ENCODE peak calls at places on chromosomes 1 and 21, in eight cellular contexts. One of them, this sample, is unnamed.

GRCh38 chr1:245404527-245404926 is 249.7 kb downstream of the KIF26B start:
- DNase-seq in aorta: no peak
- DNase-seq in left lung: no peak
- DNase-seq in heart left ventricle: no peak
- DNase-seq in A673: no peak
- DNase-seq in CD4-positive, alpha-beta T cell: no peak
- DNase-seq in fibroblast of lung: no peak
- DNase-seq in body of pancreas: no peak
- DNase-seq in this sample: no peak

GRCh38 chr1:40030528-40031135 is 9.9 kb upstream of the CAP1 start:
- DNase-seq in aorta: no peak
- DNase-seq in left lung: no peak
- DNase-seq in heart left ventricle: no peak
- DNase-seq in A673: no peak
- DNase-seq in CD4-positive, alpha-beta T cell: no peak
- DNase-seq in fibroblast of lung: peak; percentile 63
- DNase-seq in body of pancreas: no peak
- DNase-seq in this sample: no peak

GRCh38 chr1:205925730-205926129 is 17.5 kb downstream of the SLC26A9 start:
- DNase-seq in aorta: no peak
- DNase-seq in left lung: no peak
- DNase-seq in heart left ventricle: no peak
- DNase-seq in A673: peak; percentile 70
- DNase-seq in CD4-positive, alpha-beta T cell: no peak
- DNase-seq in fibroblast of lung: peak; percentile 69
- DNase-seq in body of pancreas: no peak
- DNase-seq in this sample: no peak

GRCh38 chr1:85200367-85200869 is 398 bp downstream of the SYDE2 start:
- DNase-seq in aorta: peak; percentile 51
- DNase-seq in left lung: peak; percentile 65
- DNase-seq in heart left ventricle: peak; percentile 36
- DNase-seq in A673: peak; percentile 64
- DNase-seq in CD4-positive, alpha-beta T cell: peak; percentile 7
- DNase-seq in fibroblast of lung: no peak
- DNase-seq in body of pancreas: no peak
- DNase-seq in this sample: no peak

GRCh38 chr1:181969902-181970301 is 91.6 kb downstream of the ZNF648 start:
- DNase-seq in aorta: no peak
- DNase-seq in left lung: no peak
- DNase-seq in heart left ventricle: no peak
- DNase-seq in A673: no peak
- DNase-seq in CD4-positive, alpha-beta T cell: no peak
- DNase-seq in fibroblast of lung: no peak
- DNase-seq in body of pancreas: no peak
- DNase-seq in this sample: no peak

GRCh38 chr1:89908294-89908992 is 86.5 kb upstream of the ZNF326 start:
- DNase-seq in aorta: no peak
- DNase-seq in left lung: no peak
- DNase-seq in heart left ventricle: no peak
- DNase-seq in A673: no peak
- DNase-seq in CD4-positive, alpha-beta T cell: no peak
- DNase-seq in fibroblast of lung: no peak
- DNase-seq in body of pancreas: no peak
- DNase-seq in this sample: no peak

GRCh38 chr1:229839800-229840199 is 213.8 kb downstream of the URB2 start:
- DNase-seq in aorta: no peak
- DNase-seq in left lung: no peak
- DNase-seq in heart left ventricle: no peak
- DNase-seq in A673: no peak
- DNase-seq in CD4-positive, alpha-beta T cell: no peak
- DNase-seq in fibroblast of lung: no peak
- DNase-seq in body of pancreas: no peak
- DNase-seq in this sample: no peak

GRCh38 chr1:155007253-155007828 is 4.7 kb downstream of the ZBTB7B start:
- DNase-seq in aorta: no peak
- DNase-seq in left lung: peak; percentile 84
- DNase-seq in heart left ventricle: peak; percentile 88
- DNase-seq in A673: no peak
- DNase-seq in CD4-positive, alpha-beta T cell: no peak
- DNase-seq in fibroblast of lung: no peak
- DNase-seq in body of pancreas: peak; percentile 74
- DNase-seq in this sample: no peak

GRCh38 chr1:164588388-164589341 is 29.7 kb downstream of the PBX1 start:
- DNase-seq in aorta: peak; percentile 90
- DNase-seq in left lung: no peak
- DNase-seq in heart left ventricle: peak; percentile 75
- DNase-seq in A673: peak; percentile 67
- DNase-seq in CD4-positive, alpha-beta T cell: no peak
- DNase-seq in fibroblast of lung: peak; percentile 94
- DNase-seq in body of pancreas: peak; percentile 41
- DNase-seq in this sample: no peak

GRCh38 chr1:224736619-224737352 is 120.7 kb downstream of the CNIH3 start:
- DNase-seq in aorta: no peak
- DNase-seq in left lung: no peak
- DNase-seq in heart left ventricle: peak; percentile 63
- DNase-seq in A673: peak; percentile 12
- DNase-seq in CD4-positive, alpha-beta T cell: no peak
- DNase-seq in fibroblast of lung: peak; percentile 75
- DNase-seq in body of pancreas: peak; percentile 11
- DNase-seq in this sample: no peak

GRCh38 chr1:19209439-19209989 is 552 bp downstream of the UBR4 start:
- DNase-seq in aorta: no peak
- DNase-seq in left lung: no peak
- DNase-seq in heart left ventricle: peak; percentile 37
- DNase-seq in A673: peak; percentile 37
- DNase-seq in CD4-positive, alpha-beta T cell: no peak
- DNase-seq in fibroblast of lung: peak; percentile 62
- DNase-seq in body of pancreas: peak; percentile 37
- DNase-seq in this sample: peak; percentile 45

GRCh38 chr1:3548156-3548893 is 63.0 kb downstream of the MEGF6 start:
- DNase-seq in aorta: peak; percentile 81
- DNase-seq in left lung: no peak
- DNase-seq in heart left ventricle: no peak
- DNase-seq in A673: no peak
- DNase-seq in CD4-positive, alpha-beta T cell: no peak
- DNase-seq in fibroblast of lung: peak; percentile 12
- DNase-seq in body of pancreas: peak; percentile 40
- DNase-seq in this sample: no peak

GRCh38 chr1:213956295-213956770 is 31.4 kb upstream of the PROX1 start:
- DNase-seq in aorta: no peak
- DNase-seq in left lung: no peak
- DNase-seq in heart left ventricle: no peak
- DNase-seq in A673: no peak
- DNase-seq in CD4-positive, alpha-beta T cell: no peak
- DNase-seq in fibroblast of lung: no peak
- DNase-seq in body of pancreas: peak; percentile 43
- DNase-seq in this sample: no peak

GRCh38 chr21:41926068-41926806 is 27.6 kb downstream of the C2CD2 start:
- DNase-seq in aorta: no peak
- DNase-seq in left lung: no peak
- DNase-seq in heart left ventricle: no peak
- DNase-seq in A673: peak; percentile 44
- DNase-seq in CD4-positive, alpha-beta T cell: peak; percentile 9
- DNase-seq in fibroblast of lung: peak; percentile 78
- DNase-seq in body of pancreas: peak; percentile 69
- DNase-seq in this sample: peak; percentile 26

GRCh38 chr21:41927727-41928409 is 25.9 kb downstream of the C2CD2 start:
- DNase-seq in aorta: no peak
- DNase-seq in left lung: peak; percentile 67
- DNase-seq in heart left ventricle: no peak
- DNase-seq in A673: no peak
- DNase-seq in CD4-positive, alpha-beta T cell: no peak
- DNase-seq in fibroblast of lung: no peak
- DNase-seq in body of pancreas: peak; percentile 33
- DNase-seq in this sample: no peak

GRCh38 chr21:41928621-41929220 is 25.1 kb downstream of the C2CD2 start:
- DNase-seq in aorta: no peak
- DNase-seq in left lung: no peak
- DNase-seq in heart left ventricle: no peak
- DNase-seq in A673: no peak
- DNase-seq in CD4-positive, alpha-beta T cell: no peak
- DNase-seq in fibroblast of lung: no peak
- DNase-seq in body of pancreas: peak; percentile 21
- DNase-seq in this sample: no peak

GRCh38 chr21:41924355-41924754 is 29.5 kb downstream of the C2CD2 start:
- DNase-seq in aorta: no peak
- DNase-seq in left lung: no peak
- DNase-seq in heart left ventricle: no peak
- DNase-seq in A673: no peak
- DNase-seq in CD4-positive, alpha-beta T cell: no peak
- DNase-seq in fibroblast of lung: peak; percentile 45
- DNase-seq in body of pancreas: no peak
- DNase-seq in this sample: no peak

GRCh38 chr21:41926807-41927171 is 27.0 kb downstream of the C2CD2 start:
- DNase-seq in aorta: no peak
- DNase-seq in left lung: no peak
- DNase-seq in heart left ventricle: no peak
- DNase-seq in A673: no peak
- DNase-seq in CD4-positive, alpha-beta T cell: no peak
- DNase-seq in fibroblast of lung: no peak
- DNase-seq in body of pancreas: no peak
- DNase-seq in this sample: no peak
- H3K27ac ChIP-seq in aorta: no peak overlapping the region
- H3K27ac ChIP-seq in left lung: peak overlapping the region; percentile 81
- H3K27ac ChIP-seq in heart left ventricle: peak overlapping the region; percentile 92
- H3K27ac ChIP-seq in A673: peak overlapping the region; percentile 40
- H3K27ac ChIP-seq in CD4-positive, alpha-beta T cell: peak overlapping the region; percentile 75
- H3K27ac ChIP-seq in fibroblast of lung: peak overlapping the region; percentile 83
- H3K27ac ChIP-seq in body of pancreas: peak overlapping the region; percentile 85
- H3K27ac ChIP-seq in this sample: peak overlapping the region; percentile 72

GRCh38 chr21:44467859-44468195 is 12.5 kb downstream of the LRRC3 start:
- DNase-seq in aorta: no peak
- DNase-seq in left lung: no peak
- DNase-seq in heart left ventricle: no peak
- DNase-seq in A673: no peak
- DNase-seq in CD4-positive, alpha-beta T cell: no peak
- DNase-seq in fibroblast of lung: no peak
- DNase-seq in body of pancreas: no peak
- DNase-seq in this sample: no peak

GRCh38 chr21:44475266-44475665 is 20.0 kb downstream of the LRRC3 start:
- DNase-seq in aorta: no peak
- DNase-seq in left lung: no peak
- DNase-seq in heart left ventricle: no peak
- DNase-seq in A673: no peak
- DNase-seq in CD4-positive, alpha-beta T cell: no peak
- DNase-seq in fibroblast of lung: no peak
- DNase-seq in body of pancreas: no peak
- DNase-seq in this sample: no peak

GRCh38 chr21:44471996-44472395 is 16.7 kb downstream of the LRRC3 start:
- DNase-seq in aorta: no peak
- DNase-seq in left lung: no peak
- DNase-seq in heart left ventricle: no peak
- DNase-seq in A673: peak; percentile 32
- DNase-seq in CD4-positive, alpha-beta T cell: no peak
- DNase-seq in fibroblast of lung: no peak
- DNase-seq in body of pancreas: no peak
- DNase-seq in this sample: no peak

GRCh38 chr21:44473915-44474555 is 18.7 kb downstream of the LRRC3 start:
- DNase-seq in aorta: no peak
- DNase-seq in left lung: no peak
- DNase-seq in heart left ventricle: no peak
- DNase-seq in A673: no peak
- DNase-seq in CD4-positive, alpha-beta T cell: no peak
- DNase-seq in fibroblast of lung: no peak
- DNase-seq in body of pancreas: no peak
- DNase-seq in this sample: no peak

DNA sequence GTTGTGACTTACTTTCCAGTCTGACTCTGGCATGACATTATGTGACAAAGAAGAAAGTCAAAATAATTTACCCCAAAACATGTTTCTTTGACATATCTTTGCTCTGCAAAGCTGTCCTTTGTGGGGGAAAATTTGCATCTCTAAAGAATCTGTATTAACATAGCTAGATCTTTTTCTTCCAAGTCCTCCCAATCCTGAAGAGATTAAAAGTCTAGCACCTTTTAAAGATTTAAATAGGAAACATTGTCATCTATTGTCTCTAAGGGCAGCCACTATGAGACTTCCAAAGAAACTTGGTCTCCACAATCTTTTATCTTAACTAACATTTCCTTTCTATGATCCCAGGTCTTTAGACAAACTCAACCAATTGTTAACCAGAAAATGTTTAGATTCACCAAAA is 16.0 kb downstream of the LRRC3 start:
- DNase-seq in aorta: no peak
- DNase-seq in left lung: no peak
- DNase-seq in heart left ventricle: no peak
- DNase-seq in A673: no peak
- DNase-seq in CD4-positive, alpha-beta T cell: no peak
- DNase-seq in fibroblast of lung: no peak
- DNase-seq in body of pancreas: no peak
- DNase-seq in this sample: no peak
- H3K27ac ChIP-seq in aorta: no peak overlapping the region
- H3K27ac ChIP-seq in left lung: no peak overlapping the region
- H3K27ac ChIP-seq in heart left ventricle: no peak overlapping the region
- H3K27ac ChIP-seq in A673: no peak overlapping the region
- H3K27ac ChIP-seq in CD4-positive, alpha-beta T cell: no peak overlapping the region
- H3K27ac ChIP-seq in fibroblast of lung: no peak overlapping the region
- H3K27ac ChIP-seq in body of pancreas: no peak overlapping the region
- H3K27ac ChIP-seq in this sample: no peak overlapping the region

GRCh38 chr1:67436511-67437057 is 6.4 kb upstream of the SERBP1 start:
- DNase-seq in aorta: no peak
- DNase-seq in left lung: no peak
- DNase-seq in heart left ventricle: no peak
- DNase-seq in A673: no peak
- DNase-seq in CD4-positive, alpha-beta T cell: no peak
- DNase-seq in fibroblast of lung: no peak
- DNase-seq in body of pancreas: no peak
- DNase-seq in this sample: no peak

GRCh38 chr1:67432745-67433144 is 2.5 kb upstream of the SERBP1 start:
- DNase-seq in aorta: no peak
- DNase-seq in left lung: no peak
- DNase-seq in heart left ventricle: no peak
- DNase-seq in A673: no peak
- DNase-seq in CD4-positive, alpha-beta T cell: no peak
- DNase-seq in fibroblast of lung: no peak
- DNase-seq in body of pancreas: no peak
- DNase-seq in this sample: no peak

GRCh38 chr1:67433830-67434229 is 3.6 kb upstream of the SERBP1 start:
- DNase-seq in aorta: no peak
- DNase-seq in left lung: no peak
- DNase-seq in heart left ventricle: no peak
- DNase-seq in A673: no peak
- DNase-seq in CD4-positive, alpha-beta T cell: no peak
- DNase-seq in fibroblast of lung: no peak
- DNase-seq in body of pancreas: no peak
- DNase-seq in this sample: no peak

GRCh38 chr1:67431869-67432578 is 1.8 kb upstream of the SERBP1 start:
- DNase-seq in aorta: no peak
- DNase-seq in left lung: no peak
- DNase-seq in heart left ventricle: no peak
- DNase-seq in A673: no peak
- DNase-seq in CD4-positive, alpha-beta T cell: no peak
- DNase-seq in fibroblast of lung: no peak
- DNase-seq in body of pancreas: no peak
- DNase-seq in this sample: no peak

GRCh38 chr1:67434491-67434890 is 4.3 kb upstream of the SERBP1 start:
- DNase-seq in aorta: no peak
- DNase-seq in left lung: no peak
- DNase-seq in heart left ventricle: no peak
- DNase-seq in A673: no peak
- DNase-seq in CD4-positive, alpha-beta T cell: no peak
- DNase-seq in fibroblast of lung: peak; percentile 80
- DNase-seq in body of pancreas: no peak
- DNase-seq in this sample: no peak
- H3K27ac ChIP-seq in aorta: no peak overlapping the region
- H3K27ac ChIP-seq in left lung: no peak overlapping the region
- H3K27ac ChIP-seq in heart left ventricle: peak overlapping the region; percentile 11
- H3K27ac ChIP-seq in A673: no peak overlapping the region
- H3K27ac ChIP-seq in CD4-positive, alpha-beta T cell: no peak overlapping the region
- H3K27ac ChIP-seq in fibroblast of lung: no peak overlapping the region
- H3K27ac ChIP-seq in body of pancreas: no peak overlapping the region
- H3K27ac ChIP-seq in this sample: no peak overlapping the region

GRCh38 chr1:96509944-96510343 is 211.6 kb upstream of the PTBP2 start:
- DNase-seq in aorta: no peak
- DNase-seq in left lung: no peak
- DNase-seq in heart left ventricle: no peak
- DNase-seq in A673: no peak
- DNase-seq in CD4-positive, alpha-beta T cell: no peak
- DNase-seq in fibroblast of lung: no peak
- DNase-seq in body of pancreas: no peak
- DNase-seq in this sample: no peak
- H3K27ac ChIP-seq in aorta: no peak overlapping the region
- H3K27ac ChIP-seq in left lung: no peak overlapping the region
- H3K27ac ChIP-seq in heart left ventricle: no peak overlapping the region
- H3K27ac ChIP-seq in A673: no peak overlapping the region
- H3K27ac ChIP-seq in CD4-positive, alpha-beta T cell: no peak overlapping the region
- H3K27ac ChIP-seq in fibroblast of lung: no peak overlapping the region
- H3K27ac ChIP-seq in body of pancreas: no peak overlapping the region
- H3K27ac ChIP-seq in this sample: no peak overlapping the region